ENCODE peak calls at places on chromosomes 5 and 9, in eight cellular contexts. One of them, this sample, is unnamed.

GRCh38 chr5:15285901-15286583 is 213.9 kb upstream of the FBXL7 start:
- DNase-seq in cardiac muscle cell: peak
- DNase-seq in HCT116: no peak
- DNase-seq in mucosa of descending colon: no peak
- DNase-seq in endodermal cell: no peak
- DNase-seq in tibial artery: no peak
- DNase-seq in heart left ventricle: peak
- DNase-seq in MM.1S: no peak
- DNase-seq in this sample: peak

GRCh38 chr9:91059713-91060112 is 258.1 kb downstream of the SYK start:
- DNase-seq in cardiac muscle cell: no peak
- DNase-seq in HCT116: no peak
- DNase-seq in mucosa of descending colon: no peak
- DNase-seq in endodermal cell: no peak
- DNase-seq in tibial artery: no peak
- DNase-seq in heart left ventricle: no peak
- DNase-seq in MM.1S: no peak
- DNase-seq in this sample: no peak

GRCh38 chr9:96566401-96567202 is 53.0 kb downstream of the CDC14B start:
- DNase-seq in cardiac muscle cell: peak
- DNase-seq in HCT116: peak
- DNase-seq in mucosa of descending colon: peak
- DNase-seq in endodermal cell: peak
- DNase-seq in tibial artery: peak
- DNase-seq in heart left ventricle: peak
- DNase-seq in MM.1S: peak
- DNase-seq in this sample: peak

GRCh38 chr9:36499156-36499886 is 73.4 kb upstream of the MELK start:
- DNase-seq in cardiac muscle cell: no peak
- DNase-seq in HCT116: no peak
- DNase-seq in mucosa of descending colon: no peak
- DNase-seq in endodermal cell: no peak
- DNase-seq in tibial artery: no peak
- DNase-seq in heart left ventricle: no peak
- DNase-seq in MM.1S: no peak
- DNase-seq in this sample: no peak

GRCh38 chr5:5203441-5203840 is 63.3 kb downstream of the ADAMTS16 start:
- DNase-seq in cardiac muscle cell: no peak
- DNase-seq in HCT116: no peak
- DNase-seq in mucosa of descending colon: no peak
- DNase-seq in endodermal cell: no peak
- DNase-seq in tibial artery: no peak
- DNase-seq in heart left ventricle: no peak
- DNase-seq in MM.1S: no peak
- DNase-seq in this sample: no peak

GRCh38 chr5:55345327-55345726 is 37.5 kb downstream of the MTREX start:
- DNase-seq in cardiac muscle cell: no peak
- DNase-seq in HCT116: no peak
- DNase-seq in mucosa of descending colon: no peak
- DNase-seq in endodermal cell: no peak
- DNase-seq in tibial artery: no peak
- DNase-seq in heart left ventricle: no peak
- DNase-seq in MM.1S: no peak
- DNase-seq in this sample: no peak

GRCh38 chr9:12775373-12775962 is 648 bp downstream of the LURAP1L start:
- DNase-seq in cardiac muscle cell: no peak
- DNase-seq in HCT116: no peak
- DNase-seq in mucosa of descending colon: no peak
- DNase-seq in endodermal cell: no peak
- DNase-seq in tibial artery: peak
- DNase-seq in heart left ventricle: no peak
- DNase-seq in MM.1S: peak
- DNase-seq in this sample: no peak

GRCh38 chr5:50767588-50767987 is 101.2 kb downstream of the PARP8 start:
- DNase-seq in cardiac muscle cell: peak
- DNase-seq in HCT116: no peak
- DNase-seq in mucosa of descending colon: no peak
- DNase-seq in endodermal cell: no peak
- DNase-seq in tibial artery: no peak
- DNase-seq in heart left ventricle: no peak
- DNase-seq in MM.1S: no peak
- DNase-seq in this sample: no peak

GRCh38 chr5:147701468-147701867 is 81.1 kb downstream of the JAKMIP2 start:
- DNase-seq in cardiac muscle cell: no peak
- DNase-seq in HCT116: no peak
- DNase-seq in mucosa of descending colon: no peak
- DNase-seq in endodermal cell: no peak
- DNase-seq in tibial artery: no peak
- DNase-seq in heart left ventricle: no peak
- DNase-seq in MM.1S: no peak
- DNase-seq in this sample: no peak

GRCh38 chr9:109323771-109324170 is 2.9 kb upstream of the EPB41L4B start:
- DNase-seq in cardiac muscle cell: no peak
- DNase-seq in HCT116: no peak
- DNase-seq in mucosa of descending colon: no peak
- DNase-seq in endodermal cell: no peak
- DNase-seq in tibial artery: no peak
- DNase-seq in heart left ventricle: no peak
- DNase-seq in MM.1S: no peak
- DNase-seq in this sample: no peak

DNA sequence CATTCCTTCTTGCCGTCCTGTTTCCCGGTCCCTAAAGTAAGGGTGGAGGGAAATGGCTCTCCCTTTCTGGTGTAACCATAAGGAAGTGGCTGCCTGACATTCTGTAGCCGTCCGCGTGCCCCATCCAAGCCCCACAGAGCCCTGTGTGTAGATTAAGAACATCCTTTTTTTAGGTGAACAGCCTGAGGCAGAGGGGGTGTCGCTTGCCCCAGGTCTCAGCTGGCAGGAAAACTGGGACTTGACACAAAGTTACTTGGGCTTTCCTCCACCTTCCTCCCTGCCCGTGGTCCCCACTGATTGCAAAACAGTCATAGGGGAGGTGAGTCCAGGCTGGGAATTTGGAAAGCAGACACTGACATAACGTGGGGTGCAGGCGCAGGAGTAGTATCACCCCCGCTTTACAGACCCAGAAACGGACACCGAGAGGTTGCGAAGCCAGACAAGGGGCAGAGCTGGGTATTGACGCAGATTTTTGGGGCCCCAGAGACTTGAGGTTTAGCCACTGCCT is 22.8 kb downstream of the C9orf50 start:
- DNase-seq in cardiac muscle cell: no peak
- DNase-seq in HCT116: no peak
- DNase-seq in mucosa of descending colon: peak
- DNase-seq in endodermal cell: no peak
- DNase-seq in tibial artery: no peak
- DNase-seq in heart left ventricle: no peak
- DNase-seq in MM.1S: no peak
- DNase-seq in this sample: no peak
- H3K4me3 ChIP-seq in cardiac muscle cell: no peak
- H3K4me3 ChIP-seq in HCT116: peak
- H3K4me3 ChIP-seq in mucosa of descending colon: no peak
- H3K4me3 ChIP-seq in endodermal cell: peak
- H3K4me3 ChIP-seq in tibial artery: peak
- H3K4me3 ChIP-seq in heart left ventricle: no peak
- H3K4me3 ChIP-seq in MM.1S: no peak
- H3K4me3 ChIP-seq in this sample: no peak

DNA sequence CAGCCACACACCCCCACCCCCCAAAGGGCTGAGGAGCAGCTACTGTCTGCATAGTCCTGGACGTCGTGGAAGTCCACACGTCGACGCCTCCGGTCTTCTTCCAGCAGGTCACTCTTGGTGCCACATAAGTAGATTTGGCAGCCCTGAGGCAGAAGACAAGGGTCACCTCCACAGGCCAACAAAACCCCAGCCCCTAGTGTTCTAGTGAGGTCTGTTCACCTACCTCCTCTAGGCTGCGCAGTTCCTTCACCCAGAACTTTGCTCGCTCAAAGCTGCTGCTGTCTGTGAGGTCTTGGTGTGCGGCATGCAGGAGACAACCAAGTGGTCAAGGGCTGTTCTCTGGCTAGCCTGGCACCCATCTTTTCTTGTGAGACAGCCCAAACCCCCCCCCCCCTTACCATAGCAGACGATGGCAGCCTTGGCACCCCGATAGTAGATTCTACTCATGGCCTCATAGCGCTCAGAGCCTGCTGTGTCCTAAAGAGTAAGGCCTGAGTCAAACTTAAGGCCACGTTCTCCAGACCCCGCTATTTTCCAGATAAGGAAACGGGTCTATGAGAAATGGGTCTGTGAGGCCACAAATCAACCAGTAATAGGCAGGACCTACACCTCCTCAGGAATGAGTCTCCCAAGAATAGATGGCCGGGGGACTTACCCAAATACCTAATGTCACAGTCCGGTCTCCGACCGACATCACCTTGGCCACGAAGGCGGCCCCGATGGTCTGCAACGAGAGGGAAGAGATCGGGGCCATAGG is 987 bp downstream of the RAB24 start:
- DNase-seq in cardiac muscle cell: peak
- DNase-seq in HCT116: no peak
- DNase-seq in mucosa of descending colon: peak
- DNase-seq in endodermal cell: peak
- DNase-seq in tibial artery: no peak
- DNase-seq in heart left ventricle: no peak
- DNase-seq in MM.1S: peak
- DNase-seq in this sample: peak
- TF ChIP-seq CTCF in cardiac muscle cell: peak
- TF ChIP-seq CTCF in HCT116: no peak
- TF ChIP-seq CTCF in mucosa of descending colon: no peak
- TF ChIP-seq CTCF in endodermal cell: peak
- TF ChIP-seq CTCF in tibial artery: no peak
- TF ChIP-seq CTCF in heart left ventricle: no peak
- TF ChIP-seq CTCF in MM.1S: peak
- TF ChIP-seq CTCF in this sample: peak

DNA sequence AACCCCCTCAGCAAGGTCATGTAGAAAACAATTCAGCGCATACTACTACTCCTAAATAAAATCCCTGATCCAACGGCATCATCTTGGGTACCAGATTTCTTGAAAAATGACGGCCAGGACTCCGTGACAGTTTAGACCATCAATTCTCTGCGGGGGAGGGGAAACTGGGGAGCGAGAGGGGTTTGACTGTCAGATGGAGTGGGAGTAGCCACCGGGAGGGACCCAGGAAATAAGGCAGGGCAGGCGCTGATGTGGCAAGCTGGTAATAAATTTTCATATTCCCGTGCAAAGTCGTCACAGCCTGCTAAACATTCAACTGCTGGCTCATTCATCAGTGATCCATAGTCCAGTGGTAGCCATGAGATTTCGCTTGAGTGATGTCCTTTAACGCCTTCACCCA is 447 bp upstream of the CDH18 start:
- DNase-seq in cardiac muscle cell: no peak
- DNase-seq in HCT116: no peak
- DNase-seq in mucosa of descending colon: no peak
- DNase-seq in endodermal cell: no peak
- DNase-seq in tibial artery: no peak
- DNase-seq in heart left ventricle: no peak
- DNase-seq in MM.1S: no peak
- DNase-seq in this sample: no peak
- H3K4me3 ChIP-seq in cardiac muscle cell: no peak
- H3K4me3 ChIP-seq in HCT116: no peak
- H3K4me3 ChIP-seq in mucosa of descending colon: no peak
- H3K4me3 ChIP-seq in endodermal cell: peak
- H3K4me3 ChIP-seq in tibial artery: no peak
- H3K4me3 ChIP-seq in heart left ventricle: no peak
- H3K4me3 ChIP-seq in MM.1S: no peak
- H3K4me3 ChIP-seq in this sample: no peak

DNA sequence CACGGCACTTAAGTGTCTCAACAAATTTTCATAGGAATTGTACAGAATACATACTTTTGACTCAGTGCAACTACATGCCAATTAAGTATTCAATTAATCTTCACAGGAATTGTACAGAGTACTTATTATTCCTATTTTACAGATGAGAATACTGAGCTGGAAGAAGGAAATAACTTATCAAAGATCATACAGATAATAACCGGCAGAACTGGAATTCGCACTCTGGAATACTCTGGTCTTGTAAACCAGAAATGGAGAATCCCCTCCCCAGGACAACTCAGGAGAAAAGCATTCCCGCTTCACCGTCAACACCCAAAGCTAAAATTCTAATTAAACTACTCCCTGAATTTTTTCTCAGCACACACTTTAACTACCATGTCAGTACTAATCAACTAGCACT is 112.7 kb downstream of the HOMER1 start:
- DNase-seq in cardiac muscle cell: no peak
- DNase-seq in HCT116: no peak
- DNase-seq in mucosa of descending colon: no peak
- DNase-seq in endodermal cell: no peak
- DNase-seq in tibial artery: no peak
- DNase-seq in heart left ventricle: no peak
- DNase-seq in MM.1S: no peak
- DNase-seq in this sample: no peak
- TF ChIP-seq CTCF in cardiac muscle cell: no peak
- TF ChIP-seq CTCF in HCT116: no peak
- TF ChIP-seq CTCF in mucosa of descending colon: no peak
- TF ChIP-seq CTCF in endodermal cell: no peak
- TF ChIP-seq CTCF in tibial artery: no peak
- TF ChIP-seq CTCF in heart left ventricle: no peak
- TF ChIP-seq CTCF in MM.1S: no peak
- TF ChIP-seq CTCF in this sample: no peak

DNA sequence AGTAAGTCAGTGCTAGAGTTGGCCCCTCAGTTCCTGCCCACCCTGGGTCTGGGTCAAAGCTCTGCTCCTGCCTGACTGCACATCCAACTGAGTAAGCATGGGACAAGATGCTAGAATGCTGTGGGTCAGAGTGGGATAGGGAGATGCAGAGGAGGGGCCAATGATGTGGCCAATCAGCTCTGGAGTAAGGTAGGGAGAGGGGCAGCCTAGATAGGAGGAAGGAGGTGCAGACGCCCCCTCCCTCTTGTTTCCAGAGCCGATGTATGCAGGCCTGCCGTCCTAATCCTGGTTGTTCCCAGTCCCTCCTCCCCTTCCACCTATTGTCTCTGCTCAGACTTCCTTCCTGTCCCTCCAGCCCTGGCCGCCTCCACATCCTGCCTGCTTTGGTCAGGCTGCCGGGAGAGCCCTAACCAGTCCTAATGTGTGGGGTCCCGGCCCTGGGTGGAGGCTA is 1.3 kb downstream of the ARAP3 start:
- DNase-seq in cardiac muscle cell: peak
- DNase-seq in HCT116: no peak
- DNase-seq in mucosa of descending colon: peak
- DNase-seq in endodermal cell: peak
- DNase-seq in tibial artery: peak
- DNase-seq in heart left ventricle: peak
- DNase-seq in MM.1S: no peak
- DNase-seq in this sample: no peak
- H3K4me3 ChIP-seq in cardiac muscle cell: no peak
- H3K4me3 ChIP-seq in HCT116: peak
- H3K4me3 ChIP-seq in mucosa of descending colon: no peak
- H3K4me3 ChIP-seq in endodermal cell: peak
- H3K4me3 ChIP-seq in tibial artery: peak
- H3K4me3 ChIP-seq in heart left ventricle: peak
- H3K4me3 ChIP-seq in MM.1S: no peak
- H3K4me3 ChIP-seq in this sample: no peak

GRCh38 chr9:2255128-2255527 is 240.0 kb downstream of the SMARCA2 start:
- DNase-seq in cardiac muscle cell: peak
- DNase-seq in HCT116: no peak
- DNase-seq in mucosa of descending colon: no peak
- DNase-seq in endodermal cell: no peak
- DNase-seq in tibial artery: no peak
- DNase-seq in heart left ventricle: no peak
- DNase-seq in MM.1S: no peak
- DNase-seq in this sample: no peak
- TF ChIP-seq CTCF in cardiac muscle cell: peak
- TF ChIP-seq CTCF in HCT116: no peak
- TF ChIP-seq CTCF in mucosa of descending colon: no peak
- TF ChIP-seq CTCF in endodermal cell: no peak
- TF ChIP-seq CTCF in tibial artery: no peak
- TF ChIP-seq CTCF in heart left ventricle: peak
- TF ChIP-seq CTCF in MM.1S: no peak
- TF ChIP-seq CTCF in this sample: no peak

GRCh38 chr5:92641031-92641962 is 939.7 kb downstream of the NR2F1-AS1 start:
- DNase-seq in cardiac muscle cell: peak
- DNase-seq in HCT116: peak
- DNase-seq in mucosa of descending colon: no peak
- DNase-seq in endodermal cell: no peak
- DNase-seq in tibial artery: no peak
- DNase-seq in heart left ventricle: no peak
- DNase-seq in MM.1S: peak
- DNase-seq in this sample: peak
- H3K4me3 ChIP-seq in cardiac muscle cell: no peak
- H3K4me3 ChIP-seq in HCT116: peak
- H3K4me3 ChIP-seq in mucosa of descending colon: no peak
- H3K4me3 ChIP-seq in endodermal cell: no peak
- H3K4me3 ChIP-seq in tibial artery: no peak
- H3K4me3 ChIP-seq in heart left ventricle: peak
- H3K4me3 ChIP-seq in MM.1S: peak
- H3K4me3 ChIP-seq in this sample: peak